ENCODE peak calls at places on chromosomes 7 and 10, in seven cellular contexts. R, E, F, Q, P, B and Y are unnamed samples.

GRCh38 chr10:100962346-100963080 is 6.8 kb upstream of the SEMA4G start:
- DNase-seq in E (no peak), Q (peak), B (no peak), F (no peak), R (no peak), P (no peak), Y (no peak)

GRCh38 chr7:154304740-154305679 is 252.8 kb downstream of the DPP6 start:
- DNase-seq in R (no peak), E (no peak), B (no peak), P (peak), Q (no peak), F (no peak), Y (no peak)

GRCh38 chr7:141477866-141478265 is 73.3 kb upstream of the AGK start:
- DNase-seq in E (no peak), F (no peak), B (peak), P (no peak), Q (no peak), R (no peak), Y (no peak)

GRCh38 chr10:17249820-17250219 is 21.8 kb downstream of the VIM start:
- DNase-seq in B (no peak), P (no peak), F (no peak), E (peak), R (no peak), Q (peak), Y (peak)

GRCh38 chr7:12130664-12131063 is 80.4 kb upstream of the TMEM106B start:
- DNase-seq in E (no peak), F (peak), R (no peak), Q (no peak), B (no peak), P (no peak), Y (no peak)

GRCh38 chr10:42933454-42934340 is 143.2 kb upstream of the RET start:
- DNase-seq in R (peak), F (no peak), P (no peak), B (no peak), Q (no peak), E (peak), Y (no peak)

GRCh38 chr7:149872419-149873073 is 1.2 kb upstream of the ATP6V0E2 start:
- DNase-seq in E (peak), P (peak), R (no peak), B (peak), F (peak), Q (peak), Y (peak)

GRCh38 chr10:3472705-3473078 is 300.1 kb upstream of the PITRM1 start:
- DNase-seq in P (no peak), E (peak), Q (peak), R (no peak), B (no peak), F (no peak), Y (no peak)

GRCh38 chr7:55573526-55573925 is 1.2 kb upstream of the VOPP1 start:
- DNase-seq in B (no peak), R (no peak), Q (no peak), P (no peak), E (peak), F (peak), Y (no peak)

GRCh38 chr10:45421231-45422097 is 47.4 kb downstream of the ALOX5 start:
- DNase-seq in P (no peak), F (no peak), Q (no peak), B (no peak), E (no peak), R (no peak), Y (no peak)

GRCh38 chr10:87776328-87776727 is 41.7 kb downstream of the ATAD1 start:
- DNase-seq in B (no peak), Q (no peak), F (no peak), E (no peak), R (no peak), P (no peak), Y (no peak)

GRCh38 chr10:70936111-70936510 is 47.7 kb upstream of the PCBD1 start:
- DNase-seq in R (no peak), F (no peak), B (no peak), Q (no peak), E (no peak), P (no peak), Y (no peak)

GRCh38 chr7:129376076-129376777 is 58.0 kb upstream of the STRIP2 start:
- DNase-seq in E (peak), R (no peak), F (no peak), Q (peak), P (no peak), B (no peak), Y (peak)

GRCh38 chr10:132774905-132775863 is 10.8 kb downstream of the NKX6-2 start:
- DNase-seq in F (no peak), E (no peak), Q (no peak), R (no peak), B (no peak), P (peak), Y (no peak)

GRCh38 chr7:7554021-7554432 is 12.7 kb upstream of the MIOS start:
- DNase-seq in F (peak), E (no peak), P (no peak), B (no peak), R (no peak), Q (peak), Y (no peak)

GRCh38 chr10:130259380-130259779 is 123.2 kb downstream of the GLRX3 start:
- DNase-seq in E (no peak), F (no peak), B (no peak), Q (no peak), P (no peak), R (no peak), Y (no peak)

GRCh38 chr10:31299119-31299518 is 19.9 kb upstream of the ZEB1 start:
- DNase-seq in R (no peak), B (no peak), P (no peak), F (no peak), E (peak), Q (no peak), Y (no peak)